ENCODE peak calls at places on chromosome 9, in six cellular contexts. M is WERI-Rb-1, H is SK-N-DZ, F is NCI-H1092, N is lower leg skin, U is Calu3. J is an unnamed sample.

GRCh38 chr9:93574900-93575705 is 1.3 kb upstream of the PHF2 start:
- DNase-seq in M (no peak), U (no peak), H (no peak), F (no peak), N (no peak), J (no peak)

GRCh38 chr9:77876091-77876490 is 155.5 kb downstream of the GNAQ start:
- DNase-seq in N (no peak), U (no peak), F (no peak), M (peak; percentile 37), H (peak; percentile 26), J (no peak)

GRCh38 chr9:32456564-32456963 is 69.4 kb downstream of the RIGI start:
- DNase-seq in U (no peak), N (no peak), H (no peak), F (no peak), M (no peak), J (no peak)

GRCh38 chr9:128887914-128888350 is 6.0 kb downstream of the LRRC8A start:
- DNase-seq in M (no peak), H (no peak), F (no peak), N (no peak), U (no peak), J (no peak)

GRCh38 chr9:108842610-108843295 is 13.0 kb downstream of the ACTL7B start:
- DNase-seq in M (peak; percentile 82), H (peak; percentile 16), F (no peak), N (peak; percentile 73), U (no peak), J (no peak)

GRCh38 chr9:121283856-121284732 is 16.1 kb downstream of the GSN start:
- DNase-seq in N (peak; percentile 87), F (no peak), M (peak; percentile 73), U (no peak), H (no peak), J (no peak)

GRCh38 chr9:98864257-98865180 is 57.0 kb downstream of the GALNT12 start:
- DNase-seq in N (peak; percentile 86), U (no peak), M (no peak), F (no peak), H (no peak), J (no peak)

GRCh38 chr9:128636024-128636390 is 20.6 kb downstream of the DYNC2I2 start:
- DNase-seq in N (peak; percentile 88), H (no peak), U (peak; percentile 68), F (peak; percentile 36), M (peak; percentile 49), J (no peak)

GRCh38 chr9:127154390-127155191 is 32.2 kb upstream of the ANGPTL2 start:
- DNase-seq in F (no peak), H (no peak), U (no peak), N (peak; percentile 83), M (no peak), J (no peak)

GRCh38 chr9:135864447-135865049 is 42.8 kb downstream of the CAMSAP1 start:
- DNase-seq in H (peak; percentile 41), N (peak; percentile 91), U (peak; percentile 63), M (peak; percentile 64), F (peak; percentile 32), J (peak; percentile 15)

GRCh38 chr9:120713257-120714087 is 798 bp downstream of the MEGF9 start:
- DNase-seq in U (peak; percentile 15), M (peak; percentile 23), H (no peak), N (peak; percentile 90), F (no peak), J (no peak)

GRCh38 chr9:79858509-79858908 is 286.7 kb downstream of the TLE4 start:
- DNase-seq in U (peak; percentile 0), N (no peak), M (no peak), F (no peak), H (no peak), J (no peak)

GRCh38 chr9:115850548-115851304 is 302.9 kb upstream of the PAPPA start:
- DNase-seq in N (no peak), U (no peak), M (no peak), H (no peak), F (no peak), J (no peak)

GRCh38 chr9:131045300-131046092 is 36.5 kb downstream of the LAMC3 start:
- DNase-seq in H (no peak), U (peak; percentile 4), M (no peak), F (no peak), N (no peak), J (no peak)

GRCh38 chr9:121612511-121612998 is 38.9 kb upstream of the DAB2IP start:
- DNase-seq in H (no peak), N (no peak), M (no peak), U (no peak), F (no peak), J (no peak)

GRCh38 chr9:19493174-19493811 is 84.5 kb downstream of the ACER2 start:
- DNase-seq in M (peak; percentile 50), U (peak; percentile 34), H (peak; percentile 33), N (no peak), F (peak; percentile 75), J (peak; percentile 70)

GRCh38 chr9:18437315-18438200 is 36.4 kb upstream of the ADAMTSL1 start:
- DNase-seq in N (peak; percentile 85), M (peak; percentile 80), F (peak; percentile 58), U (no peak), H (peak; percentile 20), J (no peak)

GRCh38 chr9:111037744-111038335 is 430 bp downstream of the LPAR1 start:
- DNase-seq in N (peak; percentile 87), H (peak; percentile 71), U (peak; percentile 56), F (no peak), M (peak; percentile 29), J (no peak)

GRCh38 chr9:137461316-137461662 is 2.2 kb upstream of the NSMF start:
- DNase-seq in U (no peak), N (peak; percentile 87), F (no peak), M (no peak), H (no peak), J (no peak)

GRCh38 chr9:137719194-137719593 is 100.4 kb downstream of the EHMT1 start:
- DNase-seq in M (no peak), U (no peak), H (no peak), F (no peak), N (peak; percentile 68), J (no peak)

GRCh38 chr9:89951671-89952070 is 346.9 kb downstream of the GADD45G start:
- DNase-seq in H (no peak), M (no peak), N (no peak), F (no peak), U (no peak), J (no peak)

GRCh38 chr9:30039712-30040111 is 2344.7 kb upstream of the ACO1 start:
- DNase-seq in N (no peak), U (no peak), H (peak; percentile 3), F (no peak), M (no peak), J (no peak)

GRCh38 chr9:125446581-125447094 is 185.0 kb downstream of the GAPVD1 start:
- DNase-seq in H (peak; percentile 51), U (no peak), M (no peak), F (no peak), N (no peak), J (no peak)

GRCh38 chr9:130732793-130733221 is 39.2 kb downstream of the EXOSC2 start:
- DNase-seq in N (no peak), F (no peak), U (no peak), M (no peak), H (no peak), J (no peak)

GRCh38 chr9:137232101-137232500 is 1.4 kb downstream of the SLC34A3 start:
- DNase-seq in N (no peak), H (no peak), U (no peak), F (no peak), M (no peak), J (no peak)

GRCh38 chr9:72919246-72919945 is 33.5 kb downstream of the ALDH1A1 start:
- DNase-seq in M (no peak), U (no peak), N (no peak), F (no peak), H (no peak), J (no peak)

GRCh38 chr9:69379250-69379982 is 54.4 kb downstream of the ENTREP1 start:
- DNase-seq in F (no peak), U (peak; percentile 12), H (no peak), N (no peak), M (peak; percentile 27), J (no peak)

GRCh38 chr9:131583342-131583645 is 38.0 kb downstream of the PRRT1B start:
- DNase-seq in F (no peak), H (no peak), N (no peak), M (no peak), U (no peak), J (no peak)

GRCh38 chr9:19050637-19051591 is 1.7 kb downstream of the RRAGA start:
- DNase-seq in F (no peak), U (no peak), H (no peak), N (no peak), M (no peak), J (no peak)

GRCh38 chr9:88197781-88198345 is 59.6 kb upstream of the SPATA31C2 start:
- DNase-seq in H (no peak), U (peak; percentile 13), N (no peak), F (no peak), M (no peak), J (no peak)

GRCh38 chr9:69174645-69175487 is 789 bp downstream of the TJP2 start:
- DNase-seq in F (no peak), H (peak; percentile 56), M (peak; percentile 32), U (no peak), N (peak; percentile 87), J (no peak)

GRCh38 chr9:87606921-87607521 is 109.4 kb downstream of the DAPK1 start:
- DNase-seq in U (no peak), M (peak; percentile 85), N (no peak), F (no peak), H (no peak), J (no peak)

GRCh38 chr9:98360176-98360708 is 104.8 kb upstream of the TBC1D2 start:
- DNase-seq in F (no peak), M (no peak), N (no peak), H (no peak), U (no peak), J (no peak)

GRCh38 chr9:99601506-99601905 is 220.2 kb upstream of the NR4A3 start:
- DNase-seq in F (no peak), U (no peak), M (no peak), H (no peak), N (no peak), J (peak; percentile 3)

GRCh38 chr9:97954550-97954989 is 16.6 kb upstream of the HEMGN start:
- DNase-seq in M (peak; percentile 86), U (peak; percentile 33), H (peak; percentile 50), F (peak; percentile 45), N (no peak), J (peak; percentile 31)

GRCh38 chr9:95008151-95008771 is 281.8 kb downstream of the AOPEP start:
- DNase-seq in M (no peak), F (no peak), N (no peak), H (peak; percentile 72), U (no peak), J (no peak)

GRCh38 chr9:136964171-136964689 is 12.2 kb downstream of the LCN12 start:
- DNase-seq in M (no peak), H (no peak), U (peak; percentile 51), N (no peak), F (no peak), J (peak; percentile 41)

J was measured in NCI-H774.